ENCODE peak calls at places on chromosomes 13 and 19, in six cellular contexts. K, E, F, O, I and S are unnamed samples.

GRCh38 chr13:97353927-97354326 is 80.0 kb upstream of the RAP2A start:
- DNase-seq in F (no peak), O (no peak), E (no peak), K (no peak), I (peak), S (no peak)

GRCh38 chr13:44212633-44213387 is 160.8 kb upstream of the SERP2 start:
- DNase-seq in O (no peak), I (peak), E (no peak), F (no peak), K (no peak), S (no peak)

GRCh38 chr19:10404888-10405808 is 1.8 kb upstream of the CDC37 start:
- DNase-seq in O (no peak), F (no peak), E (no peak), I (peak), K (no peak), S (no peak)

GRCh38 chr13:105573134-105573533 is 962.3 kb downstream of the EFNB2 start:
- DNase-seq in F (no peak), I (no peak), K (no peak), O (no peak), E (no peak), S (no peak)

GRCh38 chr13:32837973-32838940 is 178.0 kb upstream of the KL start:
- DNase-seq in K (peak), E (no peak), I (no peak), O (no peak), F (no peak), S (no peak)

GRCh38 chr13:65744761-65745160 is 1485.4 kb downstream of the PCDH9 start:
- DNase-seq in E (no peak), K (no peak), I (peak), F (no peak), O (peak), S (no peak)

GRCh38 chr13:29594710-29595379 is 643 bp downstream of the SLC7A1 start:
- DNase-seq in O (no peak), F (peak), K (peak), I (peak), E (peak), S (no peak)

GRCh38 chr13:60162096-60162495 is 1.6 kb downstream of the DIAPH3 start:
- DNase-seq in O (no peak), F (no peak), K (no peak), I (peak), E (no peak), S (no peak)

GRCh38 chr19:49555600-49556411 is 24.6 kb downstream of the NOSIP start:
- DNase-seq in E (peak), I (peak), O (no peak), F (peak), K (peak), S (no peak)

GRCh38 chr19:18851673-18852325 is 20.0 kb downstream of the UPF1 start:
- DNase-seq in O (no peak), I (no peak), F (no peak), E (no peak), K (no peak), S (no peak)

GRCh38 chr13:47835470-47836228 is 165.4 kb downstream of the SUCLA2 start:
- DNase-seq in I (no peak), O (no peak), K (no peak), E (no peak), F (no peak), S (no peak)

GRCh38 chr19:4284974-4285373 is 5.9 kb downstream of the SHD start:
- DNase-seq in O (no peak), E (no peak), I (no peak), K (no peak), F (no peak), S (no peak)

GRCh38 chr19:44447864-44448674 is at the start of gene ZNF229:
- DNase-seq in F (peak), I (peak), E (peak), O (peak), K (no peak), S (peak)

GRCh38 chr19:50328257-50329145 is 676 bp downstream of the KCNC3 start:
- DNase-seq in O (no peak), K (peak), I (no peak), E (peak), F (no peak), S (no peak)

GRCh38 chr19:7743425-7743841 is 3.9 kb downstream of the CD209 start:
- DNase-seq in E (no peak), F (no peak), I (no peak), K (no peak), O (no peak), S (no peak)

GRCh38 chr19:55344444-55344843 is 4.8 kb downstream of the KMT5C start:
- DNase-seq in F (no peak), E (no peak), I (peak), O (no peak), K (peak), S (no peak)